ENCODE peak calls at places on chromosomes 2 and 18, in nine cellular contexts. One of them, this sample, is unnamed.

GRCh38 chr18:48132993-48133674 is 202.7 kb upstream of the SMAD2 start:
- DNase-seq in 8988T: no peak
- DNase-seq in spleen: peak; percentile 41
- DNase-seq in HS-27A: no peak
- DNase-seq in heart right ventricle: no peak
- DNase-seq in stimulated activated CD4-positive, alpha-beta T cell treated with anti-CD3 and anti-CD28 coated beads, Interleukin-4, amount 100 ng/mL, for 1 hour: no peak
- DNase-seq in activated CD4-positive, alpha-beta memory T cell treated with anti-CD3 and anti-CD28 coated beads for 36 hours: no peak
- DNase-seq in uterus: no peak
- DNase-seq in Caki2: no peak
- DNase-seq in this sample: no peak

GRCh38 chr2:158745067-158745865 is 49.9 kb upstream of the DAPL1 start:
- DNase-seq in activated CD4-positive, alpha-beta memory T cell treated with anti-CD3 and anti-CD28 coated beads for 36 hours: peak; percentile 55
- DNase-seq in stimulated activated CD4-positive, alpha-beta T cell treated with anti-CD3 and anti-CD28 coated beads, Interleukin-4, amount 100 ng/mL, for 1 hour: peak; percentile 21
- DNase-seq in Caki2: peak; percentile 47
- DNase-seq in HS-27A: no peak
- DNase-seq in uterus: peak; percentile 35
- DNase-seq in heart right ventricle: no peak
- DNase-seq in 8988T: no peak
- DNase-seq in spleen: no peak
- DNase-seq in this sample: no peak

GRCh38 chr2:86631846-86632485 is 8.3 kb upstream of the RNF103 start:
- DNase-seq in spleen: peak; percentile 31
- DNase-seq in HS-27A: no peak
- DNase-seq in stimulated activated CD4-positive, alpha-beta T cell treated with anti-CD3 and anti-CD28 coated beads, Interleukin-4, amount 100 ng/mL, for 1 hour: no peak
- DNase-seq in activated CD4-positive, alpha-beta memory T cell treated with anti-CD3 and anti-CD28 coated beads for 36 hours: no peak
- DNase-seq in heart right ventricle: no peak
- DNase-seq in 8988T: no peak
- DNase-seq in Caki2: no peak
- DNase-seq in uterus: no peak
- DNase-seq in this sample: no peak

GRCh38 chr2:74738586-74738985 is 84.5 kb downstream of the SEMA4F start:
- DNase-seq in Caki2: no peak
- DNase-seq in uterus: no peak
- DNase-seq in stimulated activated CD4-positive, alpha-beta T cell treated with anti-CD3 and anti-CD28 coated beads, Interleukin-4, amount 100 ng/mL, for 1 hour: no peak
- DNase-seq in HS-27A: no peak
- DNase-seq in spleen: no peak
- DNase-seq in activated CD4-positive, alpha-beta memory T cell treated with anti-CD3 and anti-CD28 coated beads for 36 hours: no peak
- DNase-seq in heart right ventricle: no peak
- DNase-seq in 8988T: no peak
- DNase-seq in this sample: no peak

GRCh38 chr2:65715328-65715727 is 282.9 kb upstream of the SPRED2 start:
- DNase-seq in activated CD4-positive, alpha-beta memory T cell treated with anti-CD3 and anti-CD28 coated beads for 36 hours: no peak
- DNase-seq in spleen: no peak
- DNase-seq in heart right ventricle: no peak
- DNase-seq in Caki2: no peak
- DNase-seq in HS-27A: no peak
- DNase-seq in stimulated activated CD4-positive, alpha-beta T cell treated with anti-CD3 and anti-CD28 coated beads, Interleukin-4, amount 100 ng/mL, for 1 hour: no peak
- DNase-seq in uterus: no peak
- DNase-seq in 8988T: no peak
- DNase-seq in this sample: no peak

GRCh38 chr2:33426666-33427231 is 49.7 kb upstream of the RASGRP3 start:
- DNase-seq in stimulated activated CD4-positive, alpha-beta T cell treated with anti-CD3 and anti-CD28 coated beads, Interleukin-4, amount 100 ng/mL, for 1 hour: no peak
- DNase-seq in activated CD4-positive, alpha-beta memory T cell treated with anti-CD3 and anti-CD28 coated beads for 36 hours: no peak
- DNase-seq in Caki2: peak; percentile 40
- DNase-seq in heart right ventricle: no peak
- DNase-seq in spleen: no peak
- DNase-seq in 8988T: no peak
- DNase-seq in HS-27A: peak; percentile 59
- DNase-seq in uterus: no peak
- DNase-seq in this sample: no peak

GRCh38 chr2:97011977-97012569 is 25.7 kb upstream of the FAM178B start:
- DNase-seq in stimulated activated CD4-positive, alpha-beta T cell treated with anti-CD3 and anti-CD28 coated beads, Interleukin-4, amount 100 ng/mL, for 1 hour: no peak
- DNase-seq in spleen: no peak
- DNase-seq in 8988T: no peak
- DNase-seq in HS-27A: peak; percentile 3
- DNase-seq in Caki2: peak; percentile 48
- DNase-seq in activated CD4-positive, alpha-beta memory T cell treated with anti-CD3 and anti-CD28 coated beads for 36 hours: no peak
- DNase-seq in uterus: no peak
- DNase-seq in heart right ventricle: no peak
- DNase-seq in this sample: no peak

GRCh38 chr18:33983126-33983525 is 241.6 kb downstream of the NOL4 start:
- DNase-seq in HS-27A: no peak
- DNase-seq in heart right ventricle: no peak
- DNase-seq in spleen: no peak
- DNase-seq in Caki2: no peak
- DNase-seq in stimulated activated CD4-positive, alpha-beta T cell treated with anti-CD3 and anti-CD28 coated beads, Interleukin-4, amount 100 ng/mL, for 1 hour: no peak
- DNase-seq in 8988T: no peak
- DNase-seq in uterus: no peak
- DNase-seq in activated CD4-positive, alpha-beta memory T cell treated with anti-CD3 and anti-CD28 coated beads for 36 hours: no peak
- DNase-seq in this sample: no peak

GRCh38 chr2:26704441-26704977 is 12.0 kb downstream of the KCNK3 start:
- DNase-seq in spleen: no peak
- DNase-seq in heart right ventricle: no peak
- DNase-seq in activated CD4-positive, alpha-beta memory T cell treated with anti-CD3 and anti-CD28 coated beads for 36 hours: no peak
- DNase-seq in HS-27A: no peak
- DNase-seq in stimulated activated CD4-positive, alpha-beta T cell treated with anti-CD3 and anti-CD28 coated beads, Interleukin-4, amount 100 ng/mL, for 1 hour: no peak
- DNase-seq in uterus: no peak
- DNase-seq in 8988T: no peak
- DNase-seq in Caki2: no peak
- DNase-seq in this sample: no peak

GRCh38 chr18:53861185-53861584 is 363.3 kb downstream of the MBD2 start:
- DNase-seq in spleen: no peak
- DNase-seq in heart right ventricle: no peak
- DNase-seq in HS-27A: no peak
- DNase-seq in uterus: no peak
- DNase-seq in 8988T: no peak
- DNase-seq in stimulated activated CD4-positive, alpha-beta T cell treated with anti-CD3 and anti-CD28 coated beads, Interleukin-4, amount 100 ng/mL, for 1 hour: no peak
- DNase-seq in activated CD4-positive, alpha-beta memory T cell treated with anti-CD3 and anti-CD28 coated beads for 36 hours: no peak
- DNase-seq in Caki2: no peak
- DNase-seq in this sample: no peak

GRCh38 chr2:33071591-33071990 is 124.8 kb downstream of the LTBP1 start:
- DNase-seq in uterus: no peak
- DNase-seq in spleen: no peak
- DNase-seq in activated CD4-positive, alpha-beta memory T cell treated with anti-CD3 and anti-CD28 coated beads for 36 hours: no peak
- DNase-seq in Caki2: no peak
- DNase-seq in 8988T: no peak
- DNase-seq in HS-27A: no peak
- DNase-seq in stimulated activated CD4-positive, alpha-beta T cell treated with anti-CD3 and anti-CD28 coated beads, Interleukin-4, amount 100 ng/mL, for 1 hour: no peak
- DNase-seq in heart right ventricle: no peak
- DNase-seq in this sample: no peak

GRCh38 chr2:101119431-101119830 is 31.8 kb downstream of the TBC1D8 start:
- DNase-seq in uterus: peak; percentile 59
- DNase-seq in HS-27A: no peak
- DNase-seq in spleen: no peak
- DNase-seq in activated CD4-positive, alpha-beta memory T cell treated with anti-CD3 and anti-CD28 coated beads for 36 hours: no peak
- DNase-seq in Caki2: no peak
- DNase-seq in stimulated activated CD4-positive, alpha-beta T cell treated with anti-CD3 and anti-CD28 coated beads, Interleukin-4, amount 100 ng/mL, for 1 hour: no peak
- DNase-seq in 8988T: no peak
- DNase-seq in heart right ventricle: peak; percentile 49
- DNase-seq in this sample: no peak

GRCh38 chr18:55982992-55983391 is 395.0 kb upstream of the TCF4 start:
- DNase-seq in activated CD4-positive, alpha-beta memory T cell treated with anti-CD3 and anti-CD28 coated beads for 36 hours: no peak
- DNase-seq in 8988T: no peak
- DNase-seq in Caki2: no peak
- DNase-seq in spleen: no peak
- DNase-seq in heart right ventricle: no peak
- DNase-seq in uterus: no peak
- DNase-seq in stimulated activated CD4-positive, alpha-beta T cell treated with anti-CD3 and anti-CD28 coated beads, Interleukin-4, amount 100 ng/mL, for 1 hour: no peak
- DNase-seq in HS-27A: no peak
- DNase-seq in this sample: no peak

GRCh38 chr2:23445450-23445868 is 60.5 kb downstream of the KLHL29 start:
- DNase-seq in heart right ventricle: no peak
- DNase-seq in spleen: no peak
- DNase-seq in stimulated activated CD4-positive, alpha-beta T cell treated with anti-CD3 and anti-CD28 coated beads, Interleukin-4, amount 100 ng/mL, for 1 hour: no peak
- DNase-seq in activated CD4-positive, alpha-beta memory T cell treated with anti-CD3 and anti-CD28 coated beads for 36 hours: no peak
- DNase-seq in 8988T: no peak
- DNase-seq in uterus: no peak
- DNase-seq in HS-27A: peak; percentile 59
- DNase-seq in Caki2: no peak
- DNase-seq in this sample: no peak

GRCh38 chr2:109063326-109063670 is 65.7 kb upstream of the SH3RF3 start:
- DNase-seq in HS-27A: no peak
- DNase-seq in heart right ventricle: no peak
- DNase-seq in spleen: peak; percentile 66
- DNase-seq in 8988T: no peak
- DNase-seq in stimulated activated CD4-positive, alpha-beta T cell treated with anti-CD3 and anti-CD28 coated beads, Interleukin-4, amount 100 ng/mL, for 1 hour: no peak
- DNase-seq in Caki2: no peak
- DNase-seq in activated CD4-positive, alpha-beta memory T cell treated with anti-CD3 and anti-CD28 coated beads for 36 hours: no peak
- DNase-seq in uterus: no peak
- DNase-seq in this sample: no peak

GRCh38 chr2:141522702-141523101 is 608.1 kb downstream of the LRP1B start:
- DNase-seq in Caki2: no peak
- DNase-seq in 8988T: no peak
- DNase-seq in HS-27A: no peak
- DNase-seq in activated CD4-positive, alpha-beta memory T cell treated with anti-CD3 and anti-CD28 coated beads for 36 hours: no peak
- DNase-seq in uterus: no peak
- DNase-seq in stimulated activated CD4-positive, alpha-beta T cell treated with anti-CD3 and anti-CD28 coated beads, Interleukin-4, amount 100 ng/mL, for 1 hour: no peak
- DNase-seq in heart right ventricle: no peak
- DNase-seq in spleen: no peak
- DNase-seq in this sample: no peak

GRCh38 chr2:237253046-237253723 is 160.8 kb downstream of the COL6A3 start:
- DNase-seq in Caki2: no peak
- DNase-seq in spleen: no peak
- DNase-seq in heart right ventricle: no peak
- DNase-seq in stimulated activated CD4-positive, alpha-beta T cell treated with anti-CD3 and anti-CD28 coated beads, Interleukin-4, amount 100 ng/mL, for 1 hour: no peak
- DNase-seq in 8988T: no peak
- DNase-seq in HS-27A: no peak
- DNase-seq in activated CD4-positive, alpha-beta memory T cell treated with anti-CD3 and anti-CD28 coated beads for 36 hours: no peak
- DNase-seq in uterus: no peak
- DNase-seq in this sample: no peak

GRCh38 chr2:42786561-42787345 is 5.6 kb downstream of the HAAO start:
- DNase-seq in stimulated activated CD4-positive, alpha-beta T cell treated with anti-CD3 and anti-CD28 coated beads, Interleukin-4, amount 100 ng/mL, for 1 hour: no peak
- DNase-seq in HS-27A: no peak
- DNase-seq in 8988T: no peak
- DNase-seq in Caki2: no peak
- DNase-seq in activated CD4-positive, alpha-beta memory T cell treated with anti-CD3 and anti-CD28 coated beads for 36 hours: peak; percentile 3
- DNase-seq in uterus: peak; percentile 8
- DNase-seq in heart right ventricle: no peak
- DNase-seq in spleen: no peak
- DNase-seq in this sample: no peak

GRCh38 chr2:24362253-24362652 is 1.9 kb upstream of the ITSN2 start:
- DNase-seq in stimulated activated CD4-positive, alpha-beta T cell treated with anti-CD3 and anti-CD28 coated beads, Interleukin-4, amount 100 ng/mL, for 1 hour: no peak
- DNase-seq in 8988T: no peak
- DNase-seq in Caki2: no peak
- DNase-seq in heart right ventricle: no peak
- DNase-seq in spleen: no peak
- DNase-seq in activated CD4-positive, alpha-beta memory T cell treated with anti-CD3 and anti-CD28 coated beads for 36 hours: no peak
- DNase-seq in HS-27A: no peak
- DNase-seq in uterus: no peak
- DNase-seq in this sample: no peak

GRCh38 chr2:45626387-45627010 is 15.4 kb upstream of the SRBD1 start:
- DNase-seq in HS-27A: no peak
- DNase-seq in 8988T: no peak
- DNase-seq in Caki2: no peak
- DNase-seq in heart right ventricle: no peak
- DNase-seq in uterus: no peak
- DNase-seq in activated CD4-positive, alpha-beta memory T cell treated with anti-CD3 and anti-CD28 coated beads for 36 hours: no peak
- DNase-seq in spleen: no peak
- DNase-seq in stimulated activated CD4-positive, alpha-beta T cell treated with anti-CD3 and anti-CD28 coated beads, Interleukin-4, amount 100 ng/mL, for 1 hour: no peak
- DNase-seq in this sample: no peak

GRCh38 chr2:189217546-189217945 is 38.0 kb upstream of the COL5A2 start:
- DNase-seq in Caki2: no peak
- DNase-seq in spleen: no peak
- DNase-seq in heart right ventricle: no peak
- DNase-seq in stimulated activated CD4-positive, alpha-beta T cell treated with anti-CD3 and anti-CD28 coated beads, Interleukin-4, amount 100 ng/mL, for 1 hour: no peak
- DNase-seq in 8988T: peak; percentile 7
- DNase-seq in activated CD4-positive, alpha-beta memory T cell treated with anti-CD3 and anti-CD28 coated beads for 36 hours: no peak
- DNase-seq in HS-27A: no peak
- DNase-seq in uterus: no peak
- DNase-seq in this sample: no peak

GRCh38 chr2:96867756-96868554 is 1.9 kb downstream of the SEMA4C start:
- DNase-seq in spleen: peak; percentile 81
- DNase-seq in uterus: no peak
- DNase-seq in HS-27A: no peak
- DNase-seq in Caki2: no peak
- DNase-seq in activated CD4-positive, alpha-beta memory T cell treated with anti-CD3 and anti-CD28 coated beads for 36 hours: no peak
- DNase-seq in 8988T: no peak
- DNase-seq in heart right ventricle: no peak
- DNase-seq in stimulated activated CD4-positive, alpha-beta T cell treated with anti-CD3 and anti-CD28 coated beads, Interleukin-4, amount 100 ng/mL, for 1 hour: peak; percentile 39
- DNase-seq in this sample: no peak

GRCh38 chr2:10519067-10519740 is 71.1 kb upstream of the ODC1 start:
- DNase-seq in HS-27A: no peak
- DNase-seq in spleen: no peak
- DNase-seq in 8988T: no peak
- DNase-seq in stimulated activated CD4-positive, alpha-beta T cell treated with anti-CD3 and anti-CD28 coated beads, Interleukin-4, amount 100 ng/mL, for 1 hour: no peak
- DNase-seq in heart right ventricle: no peak
- DNase-seq in activated CD4-positive, alpha-beta memory T cell treated with anti-CD3 and anti-CD28 coated beads for 36 hours: no peak
- DNase-seq in uterus: no peak
- DNase-seq in Caki2: no peak
- DNase-seq in this sample: no peak

GRCh38 chr2:3040819-3041218 is 336.8 kb downstream of the EIPR1 start:
- DNase-seq in HS-27A: no peak
- DNase-seq in heart right ventricle: peak; percentile 30
- DNase-seq in stimulated activated CD4-positive, alpha-beta T cell treated with anti-CD3 and anti-CD28 coated beads, Interleukin-4, amount 100 ng/mL, for 1 hour: no peak
- DNase-seq in 8988T: no peak
- DNase-seq in activated CD4-positive, alpha-beta memory T cell treated with anti-CD3 and anti-CD28 coated beads for 36 hours: no peak
- DNase-seq in Caki2: no peak
- DNase-seq in uterus: no peak
- DNase-seq in spleen: no peak
- DNase-seq in this sample: no peak

GRCh38 chr2:116761864-116762263 is 1052.6 kb upstream of the DDX18 start:
- DNase-seq in spleen: no peak
- DNase-seq in HS-27A: no peak
- DNase-seq in heart right ventricle: no peak
- DNase-seq in uterus: no peak
- DNase-seq in activated CD4-positive, alpha-beta memory T cell treated with anti-CD3 and anti-CD28 coated beads for 36 hours: no peak
- DNase-seq in stimulated activated CD4-positive, alpha-beta T cell treated with anti-CD3 and anti-CD28 coated beads, Interleukin-4, amount 100 ng/mL, for 1 hour: no peak
- DNase-seq in Caki2: no peak
- DNase-seq in 8988T: no peak
- DNase-seq in this sample: no peak

GRCh38 chr2:53450885-53451284 is 316.7 kb upstream of the CHAC2 start:
- DNase-seq in uterus: no peak
- DNase-seq in Caki2: no peak
- DNase-seq in activated CD4-positive, alpha-beta memory T cell treated with anti-CD3 and anti-CD28 coated beads for 36 hours: no peak
- DNase-seq in HS-27A: no peak
- DNase-seq in heart right ventricle: no peak
- DNase-seq in stimulated activated CD4-positive, alpha-beta T cell treated with anti-CD3 and anti-CD28 coated beads, Interleukin-4, amount 100 ng/mL, for 1 hour: no peak
- DNase-seq in spleen: no peak
- DNase-seq in 8988T: no peak
- DNase-seq in this sample: no peak

GRCh38 chr18:38368886-38369285 is 803.3 kb upstream of the CELF4 start:
- DNase-seq in uterus: no peak
- DNase-seq in spleen: no peak
- DNase-seq in HS-27A: no peak
- DNase-seq in stimulated activated CD4-positive, alpha-beta T cell treated with anti-CD3 and anti-CD28 coated beads, Interleukin-4, amount 100 ng/mL, for 1 hour: no peak
- DNase-seq in heart right ventricle: no peak
- DNase-seq in 8988T: no peak
- DNase-seq in Caki2: peak; percentile 19
- DNase-seq in activated CD4-positive, alpha-beta memory T cell treated with anti-CD3 and anti-CD28 coated beads for 36 hours: no peak
- DNase-seq in this sample: no peak

GRCh38 chr2:170170281-170171035 is 7.5 kb upstream of the MYO3B start:
- DNase-seq in activated CD4-positive, alpha-beta memory T cell treated with anti-CD3 and anti-CD28 coated beads for 36 hours: no peak
- DNase-seq in 8988T: no peak
- DNase-seq in HS-27A: no peak
- DNase-seq in uterus: no peak
- DNase-seq in heart right ventricle: no peak
- DNase-seq in spleen: no peak
- DNase-seq in Caki2: no peak
- DNase-seq in stimulated activated CD4-positive, alpha-beta T cell treated with anti-CD3 and anti-CD28 coated beads, Interleukin-4, amount 100 ng/mL, for 1 hour: no peak
- DNase-seq in this sample: no peak

GRCh38 chr2:43387092-43388062 is 161.0 kb upstream of the ZFP36L2 start:
- DNase-seq in HS-27A: no peak
- DNase-seq in 8988T: no peak
- DNase-seq in heart right ventricle: no peak
- DNase-seq in uterus: no peak
- DNase-seq in stimulated activated CD4-positive, alpha-beta T cell treated with anti-CD3 and anti-CD28 coated beads, Interleukin-4, amount 100 ng/mL, for 1 hour: no peak
- DNase-seq in activated CD4-positive, alpha-beta memory T cell treated with anti-CD3 and anti-CD28 coated beads for 36 hours: peak; percentile 20
- DNase-seq in spleen: no peak
- DNase-seq in Caki2: no peak
- DNase-seq in this sample: no peak

GRCh38 chr18:37575646-37576045 is 10.0 kb upstream of the CELF4 start:
- DNase-seq in 8988T: no peak
- DNase-seq in stimulated activated CD4-positive, alpha-beta T cell treated with anti-CD3 and anti-CD28 coated beads, Interleukin-4, amount 100 ng/mL, for 1 hour: no peak
- DNase-seq in HS-27A: no peak
- DNase-seq in uterus: no peak
- DNase-seq in heart right ventricle: no peak
- DNase-seq in activated CD4-positive, alpha-beta memory T cell treated with anti-CD3 and anti-CD28 coated beads for 36 hours: no peak
- DNase-seq in Caki2: no peak
- DNase-seq in spleen: no peak
- DNase-seq in this sample: no peak

GRCh38 chr18:23244431-23244830 is 109.1 kb downstream of the CABLES1 start:
- DNase-seq in uterus: no peak
- DNase-seq in stimulated activated CD4-positive, alpha-beta T cell treated with anti-CD3 and anti-CD28 coated beads, Interleukin-4, amount 100 ng/mL, for 1 hour: no peak
- DNase-seq in spleen: no peak
- DNase-seq in activated CD4-positive, alpha-beta memory T cell treated with anti-CD3 and anti-CD28 coated beads for 36 hours: no peak
- DNase-seq in HS-27A: no peak
- DNase-seq in heart right ventricle: no peak
- DNase-seq in 8988T: no peak
- DNase-seq in Caki2: no peak
- DNase-seq in this sample: no peak